ENCODE peak calls at places on chromosomes 7 and 10, in seven cellular contexts. C is IMR-90, L is H54, O is HCT116, U is prostate gland, D is body of pancreas, I is A549. V is an unnamed sample.

GRCh38 chr10:119469846-119470245 is 72.7 kb downstream of the RGS10 start:
- DNase-seq in C (no peak), L (no peak), O (no peak), U (no peak), D (no peak), I (no peak), V (no peak)

GRCh38 chr10:88932539-88933256 is 19.9 kb downstream of the ACTA2 start:
- DNase-seq in C (peak; percentile 87), L (peak; percentile 50), O (peak; percentile 46), U (peak; percentile 72), D (peak; percentile 72), I (peak; percentile 76), V (peak; percentile 46)

GRCh38 chr7:36137258-36137657 is 15.8 kb upstream of the EEPD1 start:
- DNase-seq in C (no peak), L (no peak), O (no peak), U (no peak), D (no peak), I (no peak), V (no peak)

GRCh38 chr10:48523212-48523819 is 81.6 kb downstream of the ARHGAP22 start:
- DNase-seq in C (peak; percentile 98), L (peak; percentile 88), O (peak; percentile 19), U (no peak), D (peak; percentile 57), I (peak; percentile 50), V (peak; percentile 16)

GRCh38 chr10:116699049-116699782 is 43.1 kb downstream of the HSPA12A start:
- DNase-seq in C (no peak), L (no peak), O (no peak), U (no peak), D (no peak), I (no peak), V (no peak)

GRCh38 chr7:151825711-151826110 is 51.2 kb downstream of the PRKAG2 start:
- DNase-seq in C (no peak), L (no peak), O (no peak), U (no peak), D (no peak), I (no peak), V (no peak)

GRCh38 chr10:115628616-115629015 is 535.5 kb downstream of the ATRNL1 start:
- DNase-seq in C (no peak), L (no peak), O (no peak), U (no peak), D (no peak), I (no peak), V (no peak)

GRCh38 chr10:10872035-10872673 is 145.5 kb upstream of the CELF2 start:
- DNase-seq in C (peak; percentile 96), L (no peak), O (no peak), U (no peak), D (peak; percentile 13), I (no peak), V (no peak)

GRCh38 chr10:30743586-30743985 is 114.0 kb upstream of the LYZL2 start:
- DNase-seq in C (no peak), L (no peak), O (no peak), U (no peak), D (no peak), I (no peak), V (no peak)

GRCh38 chr10:100934084-100934659 is 21.4 kb downstream of the SLF2 start:
- DNase-seq in C (no peak), L (no peak), O (no peak), U (no peak), D (no peak), I (peak; percentile 39), V (peak; percentile 21)

GRCh38 chr7:99457050-99457645 is 8.8 kb downstream of the ATP5MF start:
- DNase-seq in C (no peak), L (no peak), O (no peak), U (no peak), D (no peak), I (no peak), V (no peak)

GRCh38 chr7:99459087-99459486 is 6.9 kb downstream of the ATP5MF start:
- DNase-seq in C (no peak), L (no peak), O (no peak), U (no peak), D (no peak), I (peak; percentile 63), V (peak; percentile 39)

GRCh38 chr7:99455874-99456273 is 10.1 kb downstream of the ATP5MF start:
- DNase-seq in C (no peak), L (no peak), O (no peak), U (no peak), D (no peak), I (no peak), V (no peak)

GRCh38 chr7:99456288-99456687 is 9.7 kb downstream of the ATP5MF start:
- DNase-seq in C (no peak), L (no peak), O (no peak), U (no peak), D (no peak), I (no peak), V (no peak)

DNA sequence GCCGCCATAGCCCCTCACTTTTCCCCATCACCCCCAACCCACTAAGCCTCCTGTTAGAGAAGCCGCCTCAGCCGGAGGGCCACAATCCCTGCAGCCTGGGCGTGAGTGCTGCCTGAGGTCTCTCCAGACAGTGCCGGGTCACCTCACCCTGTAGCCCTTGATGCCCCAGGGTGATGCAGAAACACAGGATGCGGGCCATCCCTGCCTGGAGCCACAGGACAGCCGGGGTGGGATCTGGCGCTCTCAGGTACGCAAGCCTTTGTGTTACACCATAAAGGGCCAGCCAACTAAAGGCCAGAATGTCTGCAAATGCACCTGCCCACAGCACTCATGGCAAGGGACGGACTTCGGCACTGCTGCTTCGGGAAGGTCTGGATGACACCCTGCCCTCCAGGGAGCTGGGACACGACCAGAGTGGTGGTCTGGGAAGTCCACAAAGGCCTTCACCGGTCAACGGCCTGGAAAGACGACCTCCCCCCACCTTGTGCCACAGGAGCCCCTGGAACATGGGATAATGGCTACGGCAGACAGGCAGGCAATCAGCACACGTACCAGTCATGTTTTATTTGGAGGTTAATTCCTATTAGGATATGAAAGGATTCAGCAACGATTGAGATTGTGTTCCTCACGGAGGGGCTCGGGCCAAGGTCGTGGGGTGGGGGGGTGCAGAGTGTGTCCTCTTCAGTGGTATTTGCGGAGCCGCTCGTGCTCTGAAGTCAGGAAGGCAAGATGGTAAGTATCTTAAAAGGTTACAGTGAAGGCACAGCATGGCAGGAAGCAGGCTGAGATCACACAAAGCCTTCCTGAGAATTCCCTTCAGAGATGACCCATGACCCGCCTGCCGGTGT is 8.1 kb downstream of the ATP5MF start:
- DNase-seq in C (no peak), L (no peak), O (no peak), U (no peak), D (no peak), I (no peak), V (no peak)
- TF ChIP-seq POLR2A in C (no peak), L (no peak), O (no peak), U (no peak), D (no peak), I (no peak), V (peak; percentile 17)

GRCh38 chr7:47537716-47538640 is 43.9 kb downstream of the TNS3 start:
- DNase-seq in C (no peak), L (no peak), O (no peak), U (no peak), D (no peak), I (no peak), V (no peak)

GRCh38 chr7:47539398-47540052 is 42.4 kb downstream of the TNS3 start:
- DNase-seq in C (peak; percentile 92), L (peak; percentile 58), O (no peak), U (no peak), D (no peak), I (peak; percentile 71), V (no peak)

GRCh38 chr7:47540387-47541093 is 41.4 kb downstream of the TNS3 start:
- DNase-seq in C (no peak), L (no peak), O (no peak), U (no peak), D (no peak), I (no peak), V (no peak)

GRCh38 chr7:47540053-47540386 is 41.9 kb downstream of the TNS3 start:
- DNase-seq in C (no peak), L (no peak), O (no peak), U (no peak), D (no peak), I (no peak), V (no peak)

GRCh38 chr7:47538846-47539311 is 43.0 kb downstream of the TNS3 start:
- DNase-seq in C (no peak), L (no peak), O (no peak), U (no peak), D (no peak), I (peak; percentile 33), V (no peak)
- TF ChIP-seq POLR2A in C (no peak), L (no peak), O (no peak), U (no peak), D (no peak), I (no peak), V (no peak)

DNA sequence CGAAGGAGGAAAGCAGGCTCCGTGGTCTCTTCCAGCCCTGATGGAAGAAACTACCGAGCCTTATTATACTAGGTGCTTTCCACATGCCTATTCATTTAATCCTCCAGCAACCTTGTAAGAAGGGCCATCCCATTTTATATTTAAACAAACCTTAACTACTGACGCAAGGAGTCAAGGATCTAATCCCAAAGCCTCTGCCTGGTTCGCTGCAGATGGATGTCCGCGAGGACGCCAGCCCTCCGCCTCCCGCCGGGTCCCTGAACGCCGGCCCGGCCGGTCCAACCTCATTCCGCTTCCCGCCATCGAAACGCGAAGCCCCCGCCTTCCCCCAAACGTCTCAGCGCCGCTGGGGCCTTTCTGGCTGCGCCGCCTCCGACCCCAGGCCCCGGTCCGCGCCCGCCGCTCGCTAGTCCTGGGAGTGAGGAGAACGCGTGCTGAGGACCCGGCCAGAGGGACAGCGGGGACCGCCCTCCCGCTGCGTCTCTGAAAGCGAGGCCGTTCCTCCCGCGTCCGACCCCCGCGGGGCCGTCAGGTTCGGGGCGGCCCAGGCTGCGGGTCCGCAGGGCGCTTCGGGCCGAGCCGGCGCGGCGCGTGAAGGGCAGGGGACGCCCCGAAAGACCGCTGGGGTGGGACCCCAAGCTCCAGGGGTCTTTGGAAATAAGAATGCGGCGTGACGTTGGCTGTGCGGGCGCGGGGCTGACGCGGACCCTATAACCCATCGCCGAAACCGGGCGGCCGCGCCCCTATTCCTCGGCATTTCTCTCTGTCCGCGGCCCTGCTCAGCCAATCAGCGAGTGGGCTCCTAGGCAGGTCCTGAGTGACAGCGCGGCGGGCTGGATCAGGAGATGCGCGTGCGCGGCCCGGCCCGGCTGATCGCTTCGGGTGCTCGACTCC is 448 bp upstream of the ATP6V0E2 start:
- DNase-seq in C (peak; percentile 89), L (no peak), O (peak; percentile 78), U (peak; percentile 95), D (peak; percentile 97), I (peak; percentile 94), V (peak; percentile 94)
- TF ChIP-seq POLR2A in C (peak; percentile 52), L (peak; percentile 24), O (peak; percentile 16), U (peak; percentile 71), D (peak; percentile 61), I (no peak), V (peak; percentile 31)

GRCh38 chr7:107833619-107834230 is 30.7 kb upstream of the SLC26A3 start:
- DNase-seq in C (no peak), L (no peak), O (no peak), U (no peak), D (no peak), I (no peak), V (peak; percentile 95)

GRCh38 chr7:107834401-107834800 is 31.4 kb upstream of the SLC26A3 start:
- DNase-seq in C (no peak), L (no peak), O (no peak), U (no peak), D (no peak), I (no peak), V (peak; percentile 66)

GRCh38 chr7:107826451-107826850 is 23.4 kb upstream of the SLC26A3 start:
- DNase-seq in C (no peak), L (no peak), O (no peak), U (no peak), D (no peak), I (no peak), V (no peak)

GRCh38 chr7:107828540-107828939 is 25.5 kb upstream of the SLC26A3 start:
- DNase-seq in C (no peak), L (no peak), O (no peak), U (no peak), D (no peak), I (no peak), V (no peak)

GRCh38 chr7:107830410-107830809 is 27.4 kb upstream of the SLC26A3 start:
- DNase-seq in C (no peak), L (no peak), O (no peak), U (no peak), D (no peak), I (no peak), V (no peak)
- TF ChIP-seq POLR2A in C (no peak), L (no peak), O (no peak), U (no peak), D (no peak), I (no peak), V (no peak)

V was measured in erythroblast.